ENCODE peak calls at places on chromosome 17, in five cellular contexts. One of them, this sample, is unnamed.

GRCh38 chr17:81033535-81034167 is 1.3 kb upstream of the BAIAP2 start:
- DNase-seq in AG04450: no peak
- DNase-seq in fibroblast of the aortic adventitia: no peak
- DNase-seq in spleen: peak
- DNase-seq in progenitor cell of endocrine pancreas: no peak
- DNase-seq in this sample: no peak

GRCh38 chr17:44693609-44694008 is 4.0 kb upstream of the CCDC43 start:
- DNase-seq in fibroblast of the aortic adventitia: no peak
- DNase-seq in progenitor cell of endocrine pancreas: no peak
- DNase-seq in AG04450: no peak
- DNase-seq in spleen: no peak
- DNase-seq in this sample: no peak

GRCh38 chr17:43702636-43703035 is 40.9 kb upstream of the MEOX1 start:
- DNase-seq in progenitor cell of endocrine pancreas: no peak
- DNase-seq in fibroblast of the aortic adventitia: no peak
- DNase-seq in spleen: no peak
- DNase-seq in AG04450: no peak
- DNase-seq in this sample: peak

GRCh38 chr17:78748048-78748729 is 33.9 kb downstream of the CYTH1 start:
- DNase-seq in fibroblast of the aortic adventitia: no peak
- DNase-seq in spleen: no peak
- DNase-seq in AG04450: no peak
- DNase-seq in progenitor cell of endocrine pancreas: no peak
- DNase-seq in this sample: peak

GRCh38 chr17:79847698-79848369 is 8.6 kb upstream of the CBX4 start:
- DNase-seq in fibroblast of the aortic adventitia: no peak
- DNase-seq in spleen: no peak
- DNase-seq in AG04450: no peak
- DNase-seq in progenitor cell of endocrine pancreas: no peak
- DNase-seq in this sample: no peak

GRCh38 chr17:61389670-61390478 is 9.8 kb upstream of the TBX2 start:
- DNase-seq in fibroblast of the aortic adventitia: peak
- DNase-seq in progenitor cell of endocrine pancreas: no peak
- DNase-seq in AG04450: no peak
- DNase-seq in spleen: peak
- DNase-seq in this sample: no peak

GRCh38 chr17:80024206-80024972 is 11.3 kb downstream of the TBC1D16 start:
- DNase-seq in spleen: no peak
- DNase-seq in AG04450: no peak
- DNase-seq in fibroblast of the aortic adventitia: no peak
- DNase-seq in progenitor cell of endocrine pancreas: no peak
- DNase-seq in this sample: no peak

GRCh38 chr17:8226536-8227237 is 16.3 kb upstream of the AURKB start:
- DNase-seq in AG04450: peak
- DNase-seq in spleen: peak
- DNase-seq in fibroblast of the aortic adventitia: peak
- DNase-seq in progenitor cell of endocrine pancreas: peak
- DNase-seq in this sample: peak

GRCh38 chr17:50201226-50201854 is at the start of gene COL1A1:
- DNase-seq in progenitor cell of endocrine pancreas: no peak
- DNase-seq in AG04450: no peak
- DNase-seq in fibroblast of the aortic adventitia: peak
- DNase-seq in spleen: peak
- DNase-seq in this sample: peak

GRCh38 chr17:57008958-57009357 is 31.0 kb downstream of the SCPEP1 start:
- DNase-seq in fibroblast of the aortic adventitia: no peak
- DNase-seq in spleen: no peak
- DNase-seq in progenitor cell of endocrine pancreas: no peak
- DNase-seq in AG04450: no peak
- DNase-seq in this sample: no peak

GRCh38 chr17:57001541-57001940 is 23.6 kb downstream of the SCPEP1 start:
- DNase-seq in AG04450: no peak
- DNase-seq in progenitor cell of endocrine pancreas: no peak
- DNase-seq in fibroblast of the aortic adventitia: no peak
- DNase-seq in spleen: no peak
- DNase-seq in this sample: no peak

GRCh38 chr17:57006040-57006439 is 28.1 kb downstream of the SCPEP1 start:
- DNase-seq in fibroblast of the aortic adventitia: no peak
- DNase-seq in spleen: no peak
- DNase-seq in AG04450: no peak
- DNase-seq in progenitor cell of endocrine pancreas: no peak
- DNase-seq in this sample: no peak

GRCh38 chr17:57002904-57003303 is 25.0 kb downstream of the SCPEP1 start:
- DNase-seq in AG04450: no peak
- DNase-seq in progenitor cell of endocrine pancreas: no peak
- DNase-seq in spleen: no peak
- DNase-seq in fibroblast of the aortic adventitia: no peak
- DNase-seq in this sample: no peak

DNA sequence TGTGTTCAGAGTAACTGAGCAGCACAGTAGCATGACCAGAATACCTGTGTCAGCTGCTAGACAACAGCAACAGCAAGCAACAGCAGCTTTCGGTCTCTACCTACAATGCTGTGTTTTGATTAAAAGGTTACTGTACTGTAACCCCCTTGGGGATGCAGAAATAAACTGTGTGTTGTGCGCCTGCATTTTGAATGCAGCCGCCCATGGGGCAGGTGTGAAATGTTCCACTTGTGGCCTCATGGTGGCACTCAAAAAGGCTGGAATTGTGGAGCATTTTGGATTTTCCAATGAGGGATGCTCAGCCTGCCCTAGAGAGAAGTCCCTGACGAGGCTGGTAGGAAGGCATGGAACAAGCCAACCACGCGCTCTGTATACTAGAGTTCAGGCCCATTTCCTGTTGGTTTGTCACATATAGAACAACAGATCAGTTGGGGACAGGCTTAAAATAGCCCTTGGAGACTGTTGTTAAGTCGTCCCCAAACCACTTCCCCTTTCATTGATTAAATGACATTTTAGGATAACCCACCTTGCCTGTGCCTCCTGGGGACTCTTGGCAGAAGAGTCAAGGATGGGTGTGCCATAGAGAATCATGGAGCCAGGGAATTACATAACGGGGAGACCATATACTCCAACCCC is 27.1 kb downstream of the SCPEP1 start:
- DNase-seq in AG04450: no peak
- DNase-seq in fibroblast of the aortic adventitia: no peak
- DNase-seq in spleen: no peak
- DNase-seq in progenitor cell of endocrine pancreas: no peak
- DNase-seq in this sample: no peak
- TF ChIP-seq CTCF in AG04450: no peak
- TF ChIP-seq CTCF in fibroblast of the aortic adventitia: no peak
- TF ChIP-seq CTCF in spleen: no peak
- TF ChIP-seq CTCF in progenitor cell of endocrine pancreas: peak
- TF ChIP-seq CTCF in this sample: no peak

GRCh38 chr17:66813314-66813713 is 21.6 kb upstream of the CACNG5 start:
- DNase-seq in AG04450: no peak
- DNase-seq in spleen: no peak
- DNase-seq in fibroblast of the aortic adventitia: no peak
- DNase-seq in progenitor cell of endocrine pancreas: no peak
- DNase-seq in this sample: no peak
- TF ChIP-seq CTCF in AG04450: no peak
- TF ChIP-seq CTCF in spleen: no peak
- TF ChIP-seq CTCF in fibroblast of the aortic adventitia: no peak
- TF ChIP-seq CTCF in progenitor cell of endocrine pancreas: no peak
- TF ChIP-seq CTCF in this sample: no peak

GRCh38 chr17:1244606-1245012 is 25.6 kb upstream of the BHLHA9 start:
- DNase-seq in AG04450: no peak
- DNase-seq in spleen: no peak
- DNase-seq in fibroblast of the aortic adventitia: peak
- DNase-seq in progenitor cell of endocrine pancreas: no peak
- DNase-seq in this sample: no peak
- TF ChIP-seq CTCF in AG04450: no peak
- TF ChIP-seq CTCF in spleen: no peak
- TF ChIP-seq CTCF in fibroblast of the aortic adventitia: no peak
- TF ChIP-seq CTCF in progenitor cell of endocrine pancreas: no peak
- TF ChIP-seq CTCF in this sample: no peak

GRCh38 chr17:59388070-59388556 is 56.7 kb downstream of the YPEL2 start:
- DNase-seq in progenitor cell of endocrine pancreas: no peak
- DNase-seq in AG04450: no peak
- DNase-seq in fibroblast of the aortic adventitia: no peak
- DNase-seq in spleen: no peak
- DNase-seq in this sample: no peak
- TF ChIP-seq CTCF in progenitor cell of endocrine pancreas: no peak
- TF ChIP-seq CTCF in AG04450: no peak
- TF ChIP-seq CTCF in fibroblast of the aortic adventitia: no peak
- TF ChIP-seq CTCF in spleen: no peak
- TF ChIP-seq CTCF in this sample: no peak

GRCh38 chr17:3892095-3892998 is 506 bp downstream of the CAMKK1 start:
- DNase-seq in spleen: peak
- DNase-seq in progenitor cell of endocrine pancreas: peak
- DNase-seq in fibroblast of the aortic adventitia: peak
- DNase-seq in AG04450: no peak
- DNase-seq in this sample: peak
- TF ChIP-seq CTCF in spleen: peak
- TF ChIP-seq CTCF in progenitor cell of endocrine pancreas: peak
- TF ChIP-seq CTCF in fibroblast of the aortic adventitia: no peak
- TF ChIP-seq CTCF in AG04450: no peak
- TF ChIP-seq CTCF in this sample: no peak

DNA sequence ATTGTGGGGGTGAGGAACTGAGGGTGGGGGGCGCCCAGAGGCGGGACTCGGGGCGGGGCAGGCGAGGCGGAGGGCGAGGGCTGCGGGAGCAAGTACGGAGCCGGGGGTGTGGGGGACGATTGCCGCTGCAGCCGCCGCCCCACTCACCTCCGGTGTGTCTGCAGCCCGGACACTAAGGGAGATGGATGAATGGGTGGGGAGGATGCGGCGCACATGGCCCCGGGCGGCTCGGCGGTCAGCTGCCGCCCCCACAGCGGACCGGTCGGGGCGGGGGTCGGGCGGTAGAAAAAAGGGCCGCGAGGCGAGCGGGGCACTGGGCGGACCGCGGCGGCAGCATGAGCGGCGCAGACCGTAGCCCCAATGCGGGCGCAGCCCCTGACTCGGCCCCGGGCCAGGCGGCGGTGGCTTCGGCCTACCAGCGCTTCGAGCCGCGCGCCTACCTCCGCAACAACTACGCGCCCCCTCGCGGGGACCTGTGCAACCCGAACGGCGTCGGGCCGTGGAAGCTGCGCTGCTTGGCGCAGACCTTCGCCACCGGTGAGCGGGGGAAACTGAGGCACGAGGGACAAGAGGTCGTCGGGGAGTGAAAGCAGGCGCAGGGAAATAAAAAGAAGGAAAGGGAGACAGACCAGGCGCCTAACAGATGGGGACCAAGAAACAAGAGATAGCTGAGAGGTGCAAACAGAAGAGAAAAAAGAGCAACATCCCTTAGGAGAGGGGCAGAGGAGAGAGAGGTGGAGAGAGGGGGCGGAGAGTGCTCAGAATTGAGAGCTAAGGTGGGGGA is at the start of gene PNMT:
- DNase-seq in progenitor cell of endocrine pancreas: peak
- DNase-seq in fibroblast of the aortic adventitia: peak
- DNase-seq in spleen: peak
- DNase-seq in AG04450: no peak
- DNase-seq in this sample: peak
- TF ChIP-seq CTCF in progenitor cell of endocrine pancreas: peak
- TF ChIP-seq CTCF in fibroblast of the aortic adventitia: peak
- TF ChIP-seq CTCF in spleen: peak
- TF ChIP-seq CTCF in AG04450: peak
- TF ChIP-seq CTCF in this sample: peak

This sample was measured in fibroblast of mammary gland.